ENCODE peak calls at places on chromosomes 7 and 10, in four cellular contexts. J, U, Z and D are unnamed samples.

GRCh38 chr10:24207781-24208611 is 942 bp upstream of the KIAA1217 start:
- DNase-seq in J (peak), U (no peak), Z (no peak), D (no peak)

GRCh38 chr10:108782411-108782810 is 1140.9 kb downstream of the XPNPEP1 start:
- DNase-seq in J (no peak), U (no peak), Z (no peak), D (no peak)

GRCh38 chr10:47058303-47058702 is 147.1 kb downstream of the PTPN20 start:
- DNase-seq in J (no peak), U (no peak), Z (no peak), D (no peak)

GRCh38 chr10:88493676-88494483 is 89.2 kb downstream of the RNLS start:
- DNase-seq in J (no peak), U (no peak), Z (no peak), D (no peak)

GRCh38 chr10:125627646-125628045 is 55.3 kb downstream of the TEX36 start:
- DNase-seq in J (no peak), U (no peak), Z (no peak), D (no peak)

GRCh38 chr7:105219771-105220160 is 169.0 kb downstream of the SRPK2 start:
- DNase-seq in J (no peak), U (no peak), Z (no peak), D (no peak)

GRCh38 chr7:94422136-94422535 is 27.4 kb downstream of the COL1A2 start:
- DNase-seq in J (no peak), U (no peak), Z (no peak), D (no peak)

GRCh38 chr7:2218444-2218785 is 14.3 kb downstream of the MAD1L1 start:
- DNase-seq in J (no peak), U (no peak), Z (no peak), D (no peak)

GRCh38 chr7:22885824-22886255 is 63.2 kb upstream of the TOMM7 start:
- DNase-seq in J (no peak), U (peak), Z (no peak), D (no peak)

GRCh38 chr7:107370816-107371215 is 99.0 kb upstream of the GPR22 start:
- DNase-seq in J (no peak), U (no peak), Z (no peak), D (no peak)

GRCh38 chr7:107726356-107727130 is 17.4 kb upstream of the CBLL1 start:
- DNase-seq in J (no peak), U (no peak), Z (no peak), D (no peak)

GRCh38 chr7:29866490-29866930 is 60.2 kb downstream of the WIPF3 start:
- DNase-seq in J (no peak), U (no peak), Z (no peak), D (no peak)

GRCh38 chr10:93859049-93859655 is 34.6 kb upstream of the SLC35G1 start:
- DNase-seq in J (no peak), U (no peak), Z (no peak), D (no peak)

GRCh38 chr10:86215021-86215420 is 151.6 kb downstream of the GRID1 start:
- DNase-seq in J (no peak), U (no peak), Z (no peak), D (no peak)

GRCh38 chr7:98194186-98194585 is 17.1 kb upstream of the BHLHA15 start:
- DNase-seq in J (no peak), U (no peak), Z (no peak), D (no peak)

GRCh38 chr10:120630266-120630665 is 173.2 kb downstream of the PLPP4 start:
- DNase-seq in J (no peak), U (no peak), Z (no peak), D (no peak)

GRCh38 chr7:26127411-26127810 is 24.6 kb upstream of the NFE2L3 start:
- DNase-seq in J (no peak), U (no peak), Z (no peak), D (no peak)

GRCh38 chr7:151308256-151308655 is 33.4 kb upstream of the NUB1 start:
- DNase-seq in J (no peak), U (peak), Z (no peak), D (no peak)

GRCh38 chr7:32539917-32540544 is 44.7 kb downstream of the AVL9 start:
- DNase-seq in J (no peak), U (no peak), Z (no peak), D (no peak)

GRCh38 chr7:74022507-74022906 is 5.5 kb upstream of the ELN start:
- DNase-seq in J (no peak), U (no peak), Z (no peak), D (no peak)

GRCh38 chr7:81111781-81112540 is 193.1 kb upstream of the SEMA3C start:
- DNase-seq in J (no peak), U (no peak), Z (no peak), D (no peak)

GRCh38 chr10:46539596-46540411 is 16.7 kb downstream of the GPRIN2 start:
- DNase-seq in J (peak), U (peak), Z (no peak), D (peak)

GRCh38 chr7:17485905-17486304 is 187.5 kb downstream of the AHR start:
- DNase-seq in J (no peak), U (no peak), Z (no peak), D (no peak)

GRCh38 chr7:45591101-45591906 is 17.1 kb downstream of the ADCY1 start:
- DNase-seq in J (no peak), U (no peak), Z (no peak), D (no peak)

GRCh38 chr10:78971094-78971682 is 97.6 kb upstream of the ZMIZ1 start:
- DNase-seq in J (no peak), U (no peak), Z (no peak), D (no peak)

GRCh38 chr7:116770941-116771340 is 91.4 kb upstream of the CAPZA2 start:
- DNase-seq in J (no peak), U (no peak), Z (no peak), D (no peak)

GRCh38 chr7:1742555-1743303 is 72.7 kb downstream of the ELFN1 start:
- DNase-seq in J (peak), U (peak), Z (no peak), D (peak)

GRCh38 chr7:39198556-39198955 is 220.8 kb downstream of the POU6F2 start:
- DNase-seq in J (no peak), U (no peak), Z (no peak), D (no peak)

GRCh38 chr10:77371848-77372247 is 265.8 kb downstream of the KCNMA1 start:
- DNase-seq in J (peak), U (no peak), Z (no peak), D (no peak)

GRCh38 chr10:4234661-4235060 is 449.7 kb upstream of the KLF6 start:
- DNase-seq in J (no peak), U (no peak), Z (no peak), D (no peak)

GRCh38 chr7:12764355-12765000 is 77.0 kb downstream of the ARL4A start:
- DNase-seq in J (no peak), U (no peak), Z (no peak), D (no peak)

GRCh38 chr7:89607797-89608196 is 546.5 kb upstream of the STEAP1 start:
- DNase-seq in J (no peak), U (no peak), Z (no peak), D (no peak)

GRCh38 chr10:86958831-86959736 is 685 bp downstream of the SNCG start:
- DNase-seq in J (peak), U (no peak), Z (no peak), D (no peak)

GRCh38 chr7:80478683-80479082 is 33.2 kb downstream of the GNAT3 start:
- DNase-seq in J (no peak), U (no peak), Z (no peak), D (no peak)

GRCh38 chr10:104589871-104590270 is 51.2 kb upstream of the SORCS3 start:
- DNase-seq in J (no peak), U (no peak), Z (no peak), D (no peak)

GRCh38 chr10:97648557-97649404 is 8.3 kb downstream of the PI4K2A start:
- DNase-seq in J (peak), U (no peak), Z (no peak), D (no peak)

GRCh38 chr10:127971973-127972615 is 65.2 kb downstream of the PTPRE start:
- DNase-seq in J (no peak), U (no peak), Z (no peak), D (no peak)

GRCh38 chr10:97564776-97565175 is 7.8 kb upstream of the ANKRD2 start:
- DNase-seq in J (no peak), U (no peak), Z (no peak), D (no peak)

GRCh38 chr10:56123247-56123646 is 237.8 kb downstream of the ZWINT start:
- DNase-seq in J (no peak), U (no peak), Z (no peak), D (no peak)

DNA sequence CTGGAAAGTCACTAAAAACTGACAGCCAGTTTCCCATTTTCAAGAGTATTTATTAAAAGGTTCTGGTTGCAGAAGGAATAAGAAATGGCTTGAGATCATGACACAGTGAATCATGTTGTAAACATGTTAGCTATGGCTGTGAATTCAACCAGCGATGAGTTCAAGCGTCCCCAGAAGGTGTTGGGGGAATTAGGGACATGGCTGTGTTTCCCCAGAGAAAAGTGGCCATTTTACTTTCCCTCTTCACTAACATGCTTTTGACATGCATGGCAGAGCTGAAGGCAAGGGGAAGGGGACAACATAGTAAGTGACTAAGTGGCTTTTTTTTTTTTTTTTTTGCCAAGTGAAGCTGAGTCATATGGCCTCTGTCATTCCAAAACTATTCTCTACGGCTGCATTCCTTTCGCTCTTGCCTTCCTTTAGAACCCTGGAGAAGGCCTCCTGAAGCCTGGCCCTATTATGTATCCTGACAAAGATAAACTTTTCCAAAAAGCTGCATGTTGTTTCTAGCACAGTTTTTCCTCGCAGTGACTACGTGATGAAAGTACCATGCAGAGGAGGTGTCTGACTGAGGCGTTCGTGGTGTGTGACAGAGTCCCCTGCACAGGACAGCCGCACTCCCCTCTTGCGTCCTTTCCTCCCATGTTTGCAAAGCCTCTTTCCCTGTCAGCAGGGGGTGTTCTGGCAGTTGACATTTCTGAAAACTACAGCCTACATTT is 46.9 kb downstream of the EGFR start:
- DNase-seq in J (peak), U (no peak), Z (no peak), D (no peak)
- TF ChIP-seq CTCF in J (no peak), U (no peak), Z (no peak), D (no peak)

GRCh38 chr10:68826764-68827591 is at the start of gene STOX1:
- DNase-seq in J (peak), U (peak), Z (no peak), D (no peak)
- TF ChIP-seq CTCF in J (no peak), U (no peak), Z (no peak), D (no peak)

GRCh38 chr10:49500420-49500819 is 38.5 kb downstream of the ERCC6 start:
- DNase-seq in J (no peak), U (no peak), Z (no peak), D (no peak)

GRCh38 chr10:49498465-49498864 is 40.5 kb downstream of the ERCC6 start:
- DNase-seq in J (no peak), U (no peak), Z (no peak), D (no peak)

GRCh38 chr10:49502358-49502757 is 36.6 kb downstream of the ERCC6 start:
- DNase-seq in J (no peak), U (no peak), Z (no peak), D (no peak)

GRCh38 chr10:49497358-49497757 is 41.6 kb downstream of the ERCC6 start:
- DNase-seq in J (no peak), U (no peak), Z (no peak), D (no peak)

GRCh38 chr10:49499305-49499851 is 39.5 kb downstream of the ERCC6 start:
- DNase-seq in J (no peak), U (no peak), Z (no peak), D (no peak)
- TF ChIP-seq CTCF in J (no peak), U (no peak), Z (no peak), D (no peak)

GRCh38 chr7:140661124-140661523 is 11.6 kb upstream of the ADCK2 start:
- DNase-seq in J (no peak), U (no peak), Z (no peak), D (no peak)
- TF ChIP-seq CTCF in J (no peak), U (no peak), Z (no peak), D (no peak)

GRCh38 chr10:52951819-52952218 is 179.2 kb upstream of the MBL2 start:
- DNase-seq in J (peak), U (peak), Z (no peak), D (no peak)
- TF ChIP-seq CTCF in J (peak), U (peak), Z (no peak), D (no peak)

DNA sequence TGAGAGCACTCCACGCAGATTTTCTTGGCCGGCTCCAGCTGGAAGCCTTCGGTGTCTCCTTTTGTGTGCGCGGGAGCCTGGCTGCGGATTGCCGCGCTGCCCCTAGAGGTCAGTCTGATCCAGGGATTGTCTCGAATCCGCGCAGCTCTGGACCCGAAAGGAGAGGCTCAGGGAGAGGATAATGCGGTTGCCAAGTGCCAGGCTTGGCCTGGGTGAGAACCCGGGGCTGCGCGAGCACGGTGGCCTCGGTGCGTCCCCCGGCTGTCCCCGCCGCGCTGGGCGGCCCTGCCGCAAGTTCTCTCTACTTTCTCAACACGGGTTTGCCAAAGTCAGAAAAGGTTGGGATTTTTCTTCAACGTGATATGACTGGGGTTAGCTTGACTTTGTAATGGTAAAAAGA is 140.9 kb downstream of the ADCYAP1R1 start:
- DNase-seq in J (peak), U (peak), Z (no peak), D (no peak)
- TF ChIP-seq CTCF in J (peak), U (peak), Z (peak), D (no peak)

DNA sequence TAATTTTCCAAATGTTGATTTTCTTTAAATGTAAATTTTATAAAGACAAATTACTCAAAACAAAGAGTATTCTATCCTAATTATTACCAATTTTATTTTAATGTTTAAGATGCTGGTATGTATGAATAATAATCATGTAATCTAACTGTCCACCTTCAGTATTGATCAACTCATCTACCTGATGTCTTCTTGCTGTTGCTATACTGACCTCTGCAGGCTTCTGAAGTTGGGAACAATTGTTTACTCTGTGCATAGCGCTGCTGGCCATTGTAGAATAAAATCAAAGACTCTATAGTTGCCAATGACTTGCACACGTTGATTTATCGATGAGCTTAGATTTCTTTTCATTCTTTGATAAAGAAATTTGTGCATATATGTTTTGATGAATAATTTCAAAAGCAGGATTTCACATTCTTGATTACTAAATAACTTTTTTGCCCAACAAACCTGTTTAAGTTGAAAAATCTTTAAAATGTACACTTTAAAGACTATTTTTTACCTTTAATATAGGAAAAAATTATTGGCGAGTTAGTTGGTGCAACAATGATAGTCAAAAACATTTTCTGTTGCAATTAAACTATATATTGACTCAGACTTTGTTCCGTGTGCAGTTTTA is 282.3 kb downstream of the TFEC start:
- DNase-seq in J (peak), U (no peak), Z (no peak), D (no peak)
- TF ChIP-seq CTCF in J (peak), U (no peak), Z (no peak), D (no peak)

GRCh38 chr10:119025336-119025735 is 4.2 kb upstream of the NANOS1 start:
- DNase-seq in J (peak), U (no peak), Z (peak), D (no peak)
- TF ChIP-seq CTCF in J (no peak), U (no peak), Z (no peak), D (no peak)

GRCh38 chr7:133794490-133794889 is 332.6 kb upstream of the LRGUK start:
- DNase-seq in J (no peak), U (no peak), Z (no peak), D (no peak)

GRCh38 chr7:133786401-133786937 is 340.7 kb upstream of the LRGUK start:
- DNase-seq in J (no peak), U (no peak), Z (no peak), D (no peak)

GRCh38 chr7:133795061-133795460 is 332.1 kb upstream of the LRGUK start:
- DNase-seq in J (no peak), U (no peak), Z (no peak), D (no peak)

GRCh38 chr7:133790911-133791310 is 336.2 kb upstream of the LRGUK start:
- DNase-seq in J (no peak), U (no peak), Z (no peak), D (no peak)

DNA sequence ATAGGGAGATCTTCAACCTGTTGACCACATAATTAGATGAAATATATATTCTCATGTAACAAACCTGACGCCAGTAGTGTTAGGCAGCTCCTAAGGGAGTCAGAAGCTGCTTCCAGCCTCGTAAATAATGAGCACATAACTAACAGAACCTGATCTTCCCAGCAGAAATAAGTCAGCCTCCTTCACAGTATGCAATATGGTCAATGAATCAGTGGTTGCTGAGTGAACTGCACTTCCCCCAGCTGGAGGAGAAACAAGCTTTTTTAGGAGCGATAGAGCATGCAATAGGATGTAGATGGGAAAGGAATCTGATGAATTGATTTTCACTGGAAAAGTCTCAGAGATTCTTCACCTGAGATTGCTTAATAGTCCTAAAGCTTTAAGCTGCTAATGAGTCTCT is 337.2 kb upstream of the LRGUK start:
- DNase-seq in J (no peak), U (no peak), Z (no peak), D (no peak)
- TF ChIP-seq CTCF in J (no peak), U (peak), Z (no peak), D (no peak)